ENCODE peak calls at places on chromosomes 12 and 14, in eight cellular contexts. V, I, D, E, Q, J, B and Z are unnamed samples.

GRCh38 chr14:59768855-59769254 is 101.7 kb downstream of the RTN1 start:
- DNase-seq in V (no peak), I (no peak), D (no peak), E (peak; percentile 55), Q (peak; percentile 30), J (no peak), B (no peak), Z (no peak)

GRCh38 chr14:71321556-71322315 is 414.5 kb downstream of the PCNX1 start:
- DNase-seq in V (no peak), I (no peak), D (peak; percentile 26), E (peak; percentile 66), Q (peak; percentile 94), J (no peak), B (no peak), Z (peak; percentile 70)

GRCh38 chr14:94110552-94111181 is at the start of gene IFI27:
- DNase-seq in V (no peak), I (peak; percentile 88), D (peak; percentile 25), E (peak; percentile 87), Q (peak; percentile 24), J (peak; percentile 68), B (no peak), Z (no peak)

GRCh38 chr12:105455250-105455649 is 124.8 kb downstream of the C12orf75 start:
- DNase-seq in V (no peak), I (no peak), D (no peak), E (no peak), Q (peak; percentile 94), J (no peak), B (no peak), Z (no peak)

GRCh38 chr14:74610866-74611671 is 968 bp downstream of the LTBP2 start:
- DNase-seq in V (no peak), I (no peak), D (no peak), E (peak; percentile 87), Q (no peak), J (no peak), B (no peak), Z (no peak)

GRCh38 chr14:99391671-99392070 is 89.0 kb downstream of the SETD3 start:
- DNase-seq in V (no peak), I (no peak), D (no peak), E (peak; percentile 79), Q (no peak), J (no peak), B (no peak), Z (no peak)

GRCh38 chr12:105978686-105979085 is 160.1 kb downstream of the NUAK1 start:
- DNase-seq in V (no peak), I (no peak), D (no peak), E (no peak), Q (no peak), J (no peak), B (no peak), Z (no peak)

GRCh38 chr14:72802588-72802946 is 91.3 kb downstream of the DPF3 start:
- DNase-seq in V (no peak), I (no peak), D (no peak), E (no peak), Q (no peak), J (no peak), B (no peak), Z (no peak)

GRCh38 chr12:3455312-3455711 is 35.7 kb upstream of the PRMT8 start:
- DNase-seq in V (no peak), I (no peak), D (no peak), E (no peak), Q (peak; percentile 66), J (no peak), B (no peak), Z (no peak)

GRCh38 chr14:98507269-98507668 is 764.7 kb downstream of the BCL11B start:
- DNase-seq in V (no peak), I (no peak), D (no peak), E (no peak), Q (no peak), J (no peak), B (no peak), Z (no peak)

GRCh38 chr14:101620821-101621785 is 59.8 kb downstream of the DIO3 start:
- DNase-seq in V (peak; percentile 15), I (no peak), D (no peak), E (no peak), Q (no peak), J (no peak), B (no peak), Z (no peak)

GRCh38 chr14:104224516-104225281 is 86.3 kb downstream of the KIF26A start:
- DNase-seq in V (peak; percentile 67), I (no peak), D (no peak), E (no peak), Q (no peak), J (peak; percentile 51), B (no peak), Z (peak; percentile 72)

GRCh38 chr12:119728437-119728730 is 60.5 kb downstream of the PRKAB1 start:
- DNase-seq in V (no peak), I (no peak), D (no peak), E (no peak), Q (no peak), J (no peak), B (no peak), Z (no peak)

DNA sequence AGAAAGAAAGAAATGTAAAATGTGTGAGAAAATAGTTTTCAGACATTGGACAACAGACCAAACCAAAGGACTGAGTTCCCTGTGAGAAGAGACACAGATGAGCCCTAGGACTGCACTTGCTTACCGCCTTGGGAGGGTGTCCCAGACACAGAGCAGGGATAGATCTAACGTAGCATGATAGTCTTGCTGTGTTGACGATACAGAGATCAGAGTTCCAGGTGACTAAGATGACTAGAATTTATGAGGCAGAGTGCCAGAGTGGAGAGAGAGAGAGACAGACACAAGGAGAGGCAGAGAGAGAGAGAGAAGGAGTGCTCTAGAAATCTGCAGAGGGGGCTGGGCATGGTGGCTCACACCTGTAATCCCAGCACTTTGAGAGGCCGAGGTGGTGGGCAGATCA is 148.2 kb upstream of the LMNTD1 start:
- DNase-seq in V (no peak), I (no peak), D (no peak), E (no peak), Q (peak; percentile 80), J (no peak), B (no peak), Z (no peak)
- H3K4me3 ChIP-seq in V (no peak overlapping the region), I (no peak overlapping the region), D (no peak overlapping the region), E (no peak overlapping the region), Q (no peak overlapping the region), J (no peak overlapping the region), B (no peak overlapping the region), Z (no peak overlapping the region)

GRCh38 chr12:43396671-43397070 is 155.3 kb downstream of the ADAMTS20 start:
- DNase-seq in V (no peak), I (no peak), D (no peak), E (no peak), Q (no peak), J (no peak), B (no peak), Z (no peak)
- H3K36me3 ChIP-seq in V (no peaks in the 10 kb centered on the region), I (no peaks in the 10 kb centered on the region), D (no peaks in the 10 kb centered on the region), E (no peaks in the 10 kb centered on the region), Q (no peaks in the 10 kb centered on the region), J (no peaks in the 10 kb centered on the region), B (no peaks in the 10 kb centered on the region), Z (no peaks in the 10 kb centered on the region)

GRCh38 chr12:132834181-132834711 is 5.6 kb upstream of the GOLGA3 start:
- DNase-seq in V (no peak), I (no peak), D (no peak), E (peak; percentile 62), Q (no peak), J (no peak), B (no peak), Z (no peak)
- H3K4me1 ChIP-seq in V (peaks cover 2% of the 10 kb centered on the region), I (no peaks in the 10 kb centered on the region), D (peaks cover 2% of the 10 kb centered on the region), E (peaks cover 3% of the 10 kb centered on the region), Q (peaks cover 1% of the 10 kb centered on the region), J (no peaks in the 10 kb centered on the region), B (peaks cover 3% of the 10 kb centered on the region), Z (peaks cover 2% of the 10 kb centered on the region)

GRCh38 chr12:461425-461824 is 1.7 kb downstream of the B4GALNT3 start:
- DNase-seq in V (no peak), I (no peak), D (no peak), E (no peak), Q (no peak), J (no peak), B (no peak), Z (no peak)
- H3K4me3 ChIP-seq in V (no peak overlapping the region), I (peak overlapping the region; percentile 58), D (no peak overlapping the region), E (no peak overlapping the region), Q (no peak overlapping the region), J (peak overlapping the region; percentile 58), B (no peak overlapping the region), Z (peak overlapping the region; percentile 63)